ENCODE peak calls at places on chromosomes 4 and X, in five cellular contexts. H is CD4-positive, alpha-beta T cell; Z is fibroblast of lung; A is Panc1; C is mucosa of descending colon. W is an unnamed sample.

GRCh38 chr4:150136036-150136435 is 57.8 kb downstream of the DCLK2 start:
- DNase-seq in H (no peak), Z (peak), A (no peak), C (no peak), W (no peak)

GRCh38 chr4:2367626-2368025 is 50.8 kb downstream of the ZFYVE28 start:
- DNase-seq in H (no peak), Z (no peak), A (no peak), C (no peak), W (no peak)

GRCh38 chr4:1204828-1205591 is 32.6 kb upstream of the SPON2 start:
- DNase-seq in H (no peak), Z (no peak), A (no peak), C (peak), W (no peak)

GRCh38 chr4:11805837-11806236 is 377.1 kb upstream of the HS3ST1 start:
- DNase-seq in H (no peak), Z (peak), A (peak), C (no peak), W (no peak)

GRCh38 chr4:178080312-178080711 is 638.1 kb upstream of the AGA start:
- DNase-seq in H (no peak), Z (no peak), A (no peak), C (no peak), W (no peak)

GRCh38 chrX:44828008-44828605 is 15.7 kb upstream of the DUSP21 start:
- DNase-seq in H (no peak), Z (peak), A (peak), C (no peak), W (peak)

GRCh38 chr4:1290165-1290977 is 680 bp downstream of the MAEA start:
- DNase-seq in H (no peak), Z (no peak), A (no peak), C (peak), W (no peak)

GRCh38 chrX:148979786-148980185 is 479.4 kb downstream of the AFF2 start:
- DNase-seq in H (no peak), Z (no peak), A (no peak), C (no peak), W (no peak)

GRCh38 chr4:7110546-7110945 is 42.7 kb upstream of the GRPEL1 start:
- DNase-seq in H (no peak), Z (no peak), A (no peak), C (no peak), W (no peak)

GRCh38 chr4:6224725-6225124 is 24.4 kb upstream of the JAKMIP1 start:
- DNase-seq in H (no peak), Z (no peak), A (no peak), C (no peak), W (no peak)

GRCh38 chrX:132834741-132835140 is 123.7 kb downstream of the HS6ST2 start:
- DNase-seq in H (no peak), Z (no peak), A (no peak), C (no peak), W (no peak)
- TF ChIP-seq CTCF in H (no peak), Z (no peak), A (no peak), C (no peak), W (no peak)

GRCh38 chrX:151701071-151701470 is 5.8 kb downstream of the PRRG3 start:
- DNase-seq in H (no peak), Z (no peak), A (no peak), C (no peak), W (no peak)
- TF ChIP-seq CTCF in H (no peak), Z (no peak), A (no peak), C (no peak), W (no peak)

DNA sequence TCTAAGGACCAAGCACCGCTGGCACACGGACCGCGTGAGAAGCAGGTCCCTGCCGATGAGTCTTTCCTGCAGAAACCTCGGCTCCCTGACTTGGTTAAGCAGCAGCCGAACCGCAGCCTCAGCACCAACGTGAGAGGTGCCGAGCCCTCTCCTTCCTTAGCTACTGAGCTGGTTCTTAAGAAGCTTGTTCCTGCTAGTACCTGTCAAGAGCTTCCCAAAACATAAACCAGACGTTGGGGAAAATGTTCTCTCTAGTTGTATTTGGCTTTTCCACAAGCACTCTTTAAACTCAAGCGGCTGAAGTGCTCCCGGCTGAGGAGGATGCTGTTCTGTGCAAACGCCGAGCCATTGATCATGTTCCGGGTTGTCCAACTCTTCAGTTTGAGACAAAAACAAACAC is 29.3 kb upstream of the TLR3 start:
- DNase-seq in H (no peak), Z (no peak), A (no peak), C (no peak), W (no peak)
- TF ChIP-seq CTCF in H (no peak), Z (no peak), A (no peak), C (no peak), W (no peak)

GRCh38 chr4:101198741-101199339 is 148.5 kb downstream of the PPP3CA start:
- DNase-seq in H (no peak), Z (no peak), A (no peak), C (no peak), W (no peak)

GRCh38 chr4:101201421-101201820 is 145.9 kb downstream of the PPP3CA start:
- DNase-seq in H (no peak), Z (peak), A (no peak), C (no peak), W (no peak)

GRCh38 chr4:101200561-101200960 is 146.8 kb downstream of the PPP3CA start:
- DNase-seq in H (no peak), Z (peak), A (peak), C (no peak), W (peak)

GRCh38 chr4:101197350-101197749 is 150.0 kb downstream of the PPP3CA start:
- DNase-seq in H (no peak), Z (no peak), A (no peak), C (no peak), W (no peak)

GRCh38 chr4:101199507-101200285 is 147.6 kb downstream of the PPP3CA start:
- DNase-seq in H (no peak), Z (peak), A (no peak), C (no peak), W (peak)
- TF ChIP-seq CTCF in H (no peak), Z (no peak), A (no peak), C (no peak), W (no peak)

GRCh38 chrX:3791449-3791848 is 78.0 kb upstream of the PRKX start:
- DNase-seq in H (no peak), Z (no peak), A (no peak), C (no peak), W (no peak)

DNA sequence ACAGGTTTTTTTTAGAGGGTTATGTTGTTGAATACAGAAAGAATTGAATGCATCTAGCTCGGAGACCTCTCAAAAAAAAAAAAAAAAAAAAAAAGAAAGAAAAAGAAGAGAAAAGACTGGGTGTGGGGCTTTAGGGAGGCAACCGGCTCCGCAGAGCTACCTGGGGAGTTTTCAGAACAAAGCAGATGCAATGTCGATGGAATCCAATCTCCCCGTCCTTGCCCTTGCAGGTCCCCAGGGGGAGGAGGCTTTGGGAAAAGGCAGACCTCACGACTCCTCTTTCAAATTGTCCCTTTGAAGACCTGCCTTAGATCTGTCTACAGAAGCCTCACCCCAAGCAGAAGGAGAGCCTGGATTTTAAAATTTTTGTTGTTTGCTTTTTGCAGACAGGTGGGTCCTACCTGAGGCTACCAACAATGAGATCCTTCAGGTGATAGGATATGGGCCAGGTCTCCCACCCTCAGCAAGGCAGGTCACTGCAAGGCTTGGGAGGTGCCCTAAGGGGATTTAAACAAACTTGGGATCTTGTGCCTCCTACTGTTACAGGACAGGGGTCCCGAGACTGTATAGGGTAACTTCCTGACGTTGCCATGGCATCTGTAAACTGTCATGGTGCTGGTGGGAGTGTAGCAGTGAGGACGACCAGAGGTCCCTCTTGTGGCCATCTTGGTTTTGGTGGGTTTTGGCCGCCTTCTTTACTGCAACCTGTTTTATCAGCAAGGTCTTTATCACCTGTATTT is 75.2 kb upstream of the PRKX start:
- DNase-seq in H (no peak), Z (no peak), A (no peak), C (no peak), W (no peak)
- TF ChIP-seq CTCF in H (no peak), Z (no peak), A (peak), C (no peak), W (no peak)

GRCh38 chr4:151646322-151646721 is 114.5 kb downstream of the GATB start:
- DNase-seq in H (no peak), Z (no peak), A (no peak), C (no peak), W (no peak)

GRCh38 chr4:151641167-151641566 is 119.6 kb downstream of the GATB start:
- DNase-seq in H (no peak), Z (peak), A (no peak), C (no peak), W (peak)

GRCh38 chr4:151641983-151642382 is 118.8 kb downstream of the GATB start:
- DNase-seq in H (no peak), Z (no peak), A (no peak), C (no peak), W (no peak)

GRCh38 chr4:151643564-151643963 is 117.2 kb downstream of the GATB start:
- DNase-seq in H (no peak), Z (no peak), A (no peak), C (no peak), W (no peak)

DNA sequence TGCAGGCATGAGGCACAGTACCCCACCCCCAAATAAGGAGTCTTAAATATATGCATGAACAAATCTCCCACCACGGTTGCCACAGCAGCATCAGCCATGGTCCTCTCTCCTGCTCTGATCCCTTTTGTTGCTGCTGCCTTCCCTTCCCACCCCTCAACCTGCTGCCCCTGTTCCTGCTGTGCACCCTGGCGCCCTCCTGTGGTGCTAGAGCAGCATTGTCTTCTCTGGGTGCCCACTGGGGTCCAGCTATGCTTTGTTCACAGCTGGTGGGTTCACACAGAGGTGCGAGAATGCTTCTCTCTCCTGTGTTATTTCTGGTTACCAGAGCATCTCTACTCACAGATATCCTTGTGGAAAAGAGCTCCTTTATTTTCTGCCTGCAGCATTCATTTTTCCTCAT is 116.2 kb downstream of the GATB start:
- DNase-seq in H (no peak), Z (no peak), A (no peak), C (no peak), W (no peak)
- TF ChIP-seq CTCF in H (no peak), Z (peak), A (peak), C (peak), W (peak)

GRCh38 chr4:158171456-158171790 is 1.4 kb downstream of the GASK1B start:
- DNase-seq in H (no peak), Z (no peak), A (no peak), C (no peak), W (no peak)

GRCh38 chr4:158170691-158171455 is 2.0 kb downstream of the GASK1B start:
- DNase-seq in H (no peak), Z (peak), A (no peak), C (peak), W (no peak)

GRCh38 chr4:158169931-158170690 is 2.7 kb downstream of the GASK1B start:
- DNase-seq in H (no peak), Z (peak), A (no peak), C (no peak), W (no peak)

GRCh38 chr4:158172196-158172557 is 648 bp downstream of the GASK1B start:
- DNase-seq in H (no peak), Z (peak), A (no peak), C (no peak), W (no peak)

DNA sequence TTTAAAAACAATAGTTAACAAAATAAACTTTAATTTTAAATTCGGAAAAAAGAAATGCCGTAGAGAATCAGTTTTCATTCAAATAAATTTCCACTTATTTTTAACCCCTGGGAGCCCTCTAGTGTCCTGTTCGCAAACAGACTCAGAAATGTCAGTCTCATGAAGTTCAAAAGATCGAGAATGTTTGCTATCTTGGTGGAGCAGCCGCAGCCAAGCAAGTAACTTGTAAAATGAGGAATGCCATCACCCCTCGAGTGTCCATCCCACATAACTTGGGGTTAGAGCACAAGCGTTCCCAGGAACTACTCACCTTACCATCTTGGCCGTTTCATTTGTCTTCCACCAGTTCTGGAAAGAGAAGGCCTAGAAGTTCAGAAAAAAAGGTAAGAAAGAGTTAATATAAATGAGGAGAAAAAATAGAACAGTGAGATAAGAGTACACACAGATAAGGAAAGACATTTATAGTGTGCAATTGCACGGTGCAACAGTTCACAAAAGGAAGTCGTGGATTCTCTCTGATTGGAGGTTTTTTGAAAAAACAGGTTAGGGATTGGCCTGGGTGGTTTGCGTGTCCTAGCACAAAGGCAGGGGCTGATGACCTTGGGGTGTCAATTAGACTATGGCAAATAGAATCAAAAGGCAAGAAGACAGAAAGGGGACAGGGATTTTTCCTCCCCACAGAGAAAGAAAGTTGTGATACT is at the start of gene GASK1B:
- DNase-seq in H (no peak), Z (peak), A (no peak), C (peak), W (peak)
- TF ChIP-seq CTCF in H (no peak), Z (peak), A (peak), C (peak), W (peak)

GRCh38 chr4:107153228-107153627 is 117.1 kb upstream of the DKK2 start:
- DNase-seq in H (no peak), Z (peak), A (no peak), C (no peak), W (no peak)
- TF ChIP-seq CTCF in H (no peak), Z (peak), A (no peak), C (no peak), W (peak)

W was measured in AG09319.